ENCODE peak calls at places on chromosomes 7 and 10, in eight cellular contexts. X is left ventricle myocardium inferior, R is mucosa of gallbladder, M is GM12891, E is colonic mucosa, K is HuH-7, W is GM20000, G is memory B cell. S is an unnamed sample.
A peak's percentile ranks its signal among the peaks of the same experiment; 100 is the strongest.

GRCh38 chr10:43809211-43809930 is 160.7 kb upstream of the ZNF32 start:
- DNase-seq in X (no peak), E (no peak), M (no peak), W (no peak), R (no peak), K (no peak), G (no peak), S (no peak)

GRCh38 chr10:59064759-59065498 is 111.5 kb upstream of the PHYHIPL start:
- DNase-seq in M (no peak), G (no peak), X (no peak), K (no peak), W (no peak), E (no peak), R (no peak), S (no peak)

GRCh38 chr7:77427996-77428603 is 12.0 kb upstream of the GSAP start:
- DNase-seq in M (no peak), X (no peak), R (no peak), E (no peak), K (no peak), W (no peak), G (no peak), S (no peak)

GRCh38 chr7:157271991-157272324 is 64.8 kb upstream of the DNAJB6 start:
- DNase-seq in R (peak; percentile 57), E (no peak), G (no peak), W (peak; percentile 19), K (no peak), X (peak; percentile 55), M (no peak), S (no peak)

GRCh38 chr10:10662720-10663467 is 354.8 kb upstream of the CELF2 start:
- DNase-seq in K (no peak), W (no peak), M (no peak), G (no peak), R (no peak), X (no peak), E (no peak), S (no peak)

GRCh38 chr10:14389981-14390590 is 59.4 kb upstream of the FRMD4A start:
- DNase-seq in W (peak; percentile 42), M (peak; percentile 24), G (no peak), X (no peak), E (no peak), K (no peak), R (no peak), S (peak; percentile 49)

GRCh38 chr7:36735172-36735571 is 10.9 kb upstream of the AOAH start:
- DNase-seq in E (no peak), M (no peak), G (no peak), R (no peak), X (no peak), K (no peak), W (no peak), S (no peak)

GRCh38 chr7:27161214-27161720 is 4.1 kb downstream of the HOXA9 start:
- DNase-seq in R (no peak), M (no peak), K (no peak), W (no peak), X (peak; percentile 48), E (peak; percentile 76), G (no peak), S (no peak)

GRCh38 chr7:103934508-103934907 is 55.0 kb downstream of the RELN start:
- DNase-seq in R (no peak), W (no peak), E (no peak), K (no peak), M (no peak), G (no peak), X (no peak), S (no peak)

GRCh38 chr7:96388620-96389383 is 66.9 kb upstream of the SLC25A13 start:
- DNase-seq in K (no peak), W (no peak), G (no peak), R (no peak), M (no peak), E (no peak), X (no peak), S (no peak)

GRCh38 chr7:129262333-129262732 is 37.5 kb downstream of the AHCYL2 start:
- DNase-seq in R (no peak), G (no peak), X (no peak), W (no peak), M (no peak), K (no peak), E (no peak), S (peak; percentile 51)

GRCh38 chr7:31497501-31497900 is 16.4 kb upstream of the ITPRID1 start:
- DNase-seq in K (no peak), R (no peak), M (no peak), E (no peak), G (no peak), X (no peak), W (no peak), S (no peak)

GRCh38 chr10:132597654-132598053 is 60.1 kb downstream of the INPP5A start:
- DNase-seq in E (no peak), R (no peak), K (no peak), M (no peak), X (no peak), W (no peak), G (no peak), S (no peak)

GRCh38 chr7:132966731-132967130 is 115.2 kb downstream of the CHCHD3 start:
- DNase-seq in G (no peak), R (no peak), K (no peak), X (no peak), W (no peak), E (no peak), M (no peak), S (no peak)

GRCh38 chr10:101749033-101749432 is 26.9 kb downstream of the FGF8 start:
- DNase-seq in W (no peak), G (no peak), E (no peak), M (no peak), X (no peak), K (no peak), R (no peak), S (no peak)

GRCh38 chr10:59700709-59701108 is 8.9 kb downstream of the SLC16A9 start:
- DNase-seq in G (no peak), K (no peak), E (no peak), X (no peak), R (no peak), W (no peak), M (no peak), S (no peak)

GRCh38 chr10:103759100-103759781 is 96.1 kb downstream of the SH3PXD2A start:
- DNase-seq in M (no peak), G (no peak), X (peak; percentile 60), W (peak; percentile 32), E (peak; percentile 49), K (peak; percentile 46), R (peak; percentile 73), S (peak; percentile 28)

GRCh38 chr10:14605231-14605925 is 169.3 kb downstream of the FAM107B start:
- DNase-seq in W (peak; percentile 73), E (no peak), X (no peak), K (no peak), G (no peak), R (no peak), M (no peak), S (peak; percentile 6)

GRCh38 chr7:105611856-105612775 is 30.8 kb upstream of the EFCAB10 start:
- DNase-seq in G (no peak), W (no peak), K (no peak), R (no peak), M (no peak), X (no peak), E (no peak), S (no peak)

GRCh38 chr10:5609952-5610616 is 56.3 kb downstream of the ASB13 start:
- DNase-seq in M (no peak), X (no peak), E (peak; percentile 89), K (peak; percentile 60), G (no peak), R (peak; percentile 80), W (no peak), S (no peak)

GRCh38 chr10:408223-408622 is 273.0 kb downstream of the ZMYND11 start:
- DNase-seq in R (no peak), E (no peak), K (no peak), W (no peak), G (no peak), M (no peak), X (no peak), S (no peak)

GRCh38 chr7:35802649-35803048 is 1.8 kb downstream of the SEPTIN7 start:
- DNase-seq in E (peak; percentile 18), G (no peak), M (no peak), X (no peak), R (no peak), K (peak; percentile 22), W (peak; percentile 20), S (no peak)

GRCh38 chr7:73567701-73568685 is 10.4 kb downstream of the TBL2 start:
- DNase-seq in X (no peak), R (no peak), G (no peak), K (no peak), W (no peak), E (no peak), M (no peak), S (no peak)

GRCh38 chr10:91944880-91945630 is 21.5 kb downstream of the BTAF1 start:
- DNase-seq in X (no peak), R (no peak), W (no peak), M (no peak), K (no peak), G (no peak), E (no peak), S (no peak)

GRCh38 chr7:95737828-95738505 is 34.4 kb upstream of the DYNC1I1 start:
- DNase-seq in E (no peak), R (no peak), K (no peak), G (no peak), X (no peak), W (no peak), M (no peak), S (no peak)

GRCh38 chr10:47370015-47370767 is 13.9 kb downstream of the ZNF488 start:
- DNase-seq in G (no peak), M (no peak), K (no peak), X (no peak), E (no peak), R (no peak), W (no peak), S (no peak)

GRCh38 chr10:27742195-27742925 is 3.3 kb downstream of the MKX start:
- DNase-seq in K (peak; percentile 94), X (peak; percentile 76), W (peak; percentile 89), G (peak; percentile 59), M (peak; percentile 69), R (peak; percentile 76), E (peak; percentile 73), S (peak; percentile 91)

GRCh38 chr7:43669286-43670081 is 59.8 kb downstream of the COA1 start:
- DNase-seq in W (no peak), R (no peak), K (no peak), G (no peak), M (no peak), E (no peak), X (no peak), S (no peak)

GRCh38 chr10:44978570-44979280 is at the start of gene DEPP1:
- DNase-seq in K (peak; percentile 75), G (no peak), M (no peak), R (peak; percentile 94), X (peak; percentile 92), W (peak; percentile 63), E (peak; percentile 95), S (peak; percentile 87)

S was measured in MM.1S.